ENCODE peak calls at places on chromosome 10, in five cellular contexts. E is GM12865; L is CD4-positive, alpha-beta T cell; W is HL-60; I is C1 segment of cervical spinal cord. M is an unnamed sample.

GRCh38 chr10:17510242-17510908 is 56.0 kb upstream of the ST8SIA6 start:
- DNase-seq in I (no peak), W (peak; percentile 7), L (no peak), E (peak; percentile 85), M (no peak)

GRCh38 chr10:124560377-124560776 is 98.8 kb downstream of the LHPP start:
- DNase-seq in E (no peak), W (no peak), L (no peak), I (no peak), M (peak; percentile 34)

GRCh38 chr10:49360271-49361177 is 35.4 kb downstream of the DRGX start:
- DNase-seq in W (peak; percentile 72), L (no peak), I (no peak), E (no peak), M (no peak)

GRCh38 chr10:87733081-87733480 is 73.4 kb downstream of the PAPSS2 start:
- DNase-seq in I (no peak), E (no peak), L (no peak), W (no peak), M (no peak)

GRCh38 chr10:71040890-71041590 is 152.7 kb upstream of the PCBD1 start:
- DNase-seq in W (no peak), L (no peak), E (no peak), I (no peak), M (no peak)

GRCh38 chr10:120437541-120437940 is 19.5 kb upstream of the PLPP4 start:
- DNase-seq in I (no peak), L (no peak), W (no peak), E (no peak), M (no peak)

GRCh38 chr10:7563368-7563767 is 103.4 kb downstream of the ITIH5 start:
- DNase-seq in E (no peak), L (no peak), W (no peak), I (no peak), M (no peak)

GRCh38 chr10:97686301-97686961 is 610 bp downstream of the AVPI1 start:
- DNase-seq in L (no peak), W (no peak), I (no peak), E (peak; percentile 26), M (peak; percentile 32)

GRCh38 chr10:82778908-82779307 is 903.9 kb downstream of the NRG3 start:
- DNase-seq in E (no peak), L (no peak), I (no peak), W (peak; percentile 1), M (no peak)

GRCh38 chr10:47364911-47365310 is 16.7 kb downstream of the RBP3 start:
- DNase-seq in I (no peak), W (no peak), L (no peak), E (no peak), M (no peak)

GRCh38 chr10:77320852-77321496 is 316.6 kb downstream of the KCNMA1 start:
- DNase-seq in W (no peak), E (no peak), L (no peak), I (no peak), M (no peak)

GRCh38 chr10:61634711-61635110 is 28.0 kb upstream of the CABCOCO1 start:
- DNase-seq in E (no peak), I (no peak), W (no peak), L (no peak), M (no peak)

GRCh38 chr10:103443475-103444185 is 8.5 kb downstream of the CALHM2 start:
- DNase-seq in L (no peak), E (no peak), I (no peak), W (no peak), M (peak; percentile 20)

GRCh38 chr10:23927926-23928325 is 281.0 kb upstream of the KIAA1217 start:
- DNase-seq in E (no peak), I (no peak), L (no peak), W (no peak), M (no peak)

GRCh38 chr10:43230101-43230908 is 36.6 kb downstream of the RASGEF1A start:
- DNase-seq in L (no peak), W (no peak), E (no peak), I (no peak), M (peak; percentile 86)

GRCh38 chr10:48611133-48611532 is 6.3 kb upstream of the ARHGAP22 start:
- DNase-seq in W (no peak), E (no peak), L (no peak), I (no peak), M (no peak)

GRCh38 chr10:33487014-33487776 is 152.7 kb upstream of the NRP1 start:
- DNase-seq in L (no peak), W (no peak), E (peak; percentile 18), I (no peak), M (no peak)

GRCh38 chr10:125683821-125684220 is 858 bp upstream of the TEX36 start:
- DNase-seq in W (no peak), E (no peak), I (no peak), L (no peak), M (no peak)

GRCh38 chr10:68138526-68138925 is 29.2 kb downstream of the MYPN start:
- DNase-seq in L (no peak), E (no peak), I (no peak), W (no peak), M (no peak)

GRCh38 chr10:129725011-129725410 is 239.1 kb downstream of the EBF3 start:
- DNase-seq in I (no peak), W (no peak), L (no peak), E (no peak), M (no peak)

GRCh38 chr10:80464557-80465466 is 10.7 kb downstream of the TSPAN14 start:
- DNase-seq in W (no peak), E (no peak), I (peak; percentile 76), L (no peak), M (peak; percentile 90)

GRCh38 chr10:125092564-125093031 is 67.8 kb downstream of the CTBP2 start:
- DNase-seq in E (no peak), W (no peak), I (no peak), L (no peak), M (no peak)

GRCh38 chr10:72298774-72299519 is 25.2 kb downstream of the DDIT4 start:
- DNase-seq in I (no peak), W (no peak), E (no peak), L (no peak), M (peak; percentile 21)

GRCh38 chr10:7610651-7611389 is 55.9 kb downstream of the ITIH5 start:
- DNase-seq in I (no peak), L (no peak), W (no peak), E (no peak), M (no peak)

GRCh38 chr10:61974611-61975010 is 73.1 kb downstream of the ARID5B start:
- DNase-seq in E (peak; percentile 77), I (no peak), L (no peak), W (no peak), M (no peak)

GRCh38 chr10:104639595-104640338 is 1.3 kb upstream of the SORCS3 start:
- DNase-seq in I (no peak), E (no peak), L (no peak), W (no peak), M (peak; percentile 76)

GRCh38 chr10:4763960-4764428 is 62.0 kb upstream of the AKR1E2 start:
- DNase-seq in E (no peak), I (no peak), L (no peak), W (no peak), M (no peak)

GRCh38 chr10:112361951-112362770 is 11.8 kb upstream of the ACSL5 start:
- DNase-seq in I (no peak), W (no peak), E (no peak), L (no peak), M (peak; percentile 23)

GRCh38 chr10:3043512-3044368 is 23.6 kb upstream of the PFKP start:
- DNase-seq in L (peak; percentile 32), I (peak; percentile 43), W (peak; percentile 52), E (peak; percentile 68), M (peak; percentile 85)

GRCh38 chr10:103653581-103654020 is 160.1 kb downstream of the NEURL1 start:
- DNase-seq in I (no peak), W (no peak), L (no peak), E (no peak), M (no peak)

GRCh38 chr10:34109952-34110702 is 705.0 kb downstream of the PARD3 start:
- DNase-seq in W (no peak), I (no peak), L (no peak), E (no peak), M (no peak)

GRCh38 chr10:112383325-112383724 is 9.4 kb downstream of the ACSL5 start:
- DNase-seq in I (no peak), L (no peak), W (no peak), E (no peak), M (no peak)

GRCh38 chr10:22461891-22462290 is 116.6 kb downstream of the SPAG6 start:
- DNase-seq in L (no peak), W (no peak), E (no peak), I (no peak), M (no peak)

M was measured in H7.